ENCODE peak calls at places on chromosome 17, in eight cellular contexts. G is ascending aorta, R is AG04450, U is WERI-Rb-1, P is uterus, E is stomach, A is H1, H is fibroblast of lung. O is an unnamed sample. For H3K27me3, the result is how much of the 10 kb centered on the place peaks cover.

GRCh38 chr17:58105093-58105492 is 21.9 kb downstream of the DYNLL2 start:
- DNase-seq in G (no peak), P (no peak), R (no peak), E (no peak), H (no peak), U (no peak), A (no peak), O (no peak)

GRCh38 chr17:42553866-42554249 is 1.1 kb downstream of the HSD17B1 start:
- DNase-seq in R (no peak), G (no peak), P (no peak), H (no peak), A (no peak), E (peak), U (no peak), O (peak)

GRCh38 chr17:27339836-27340550 is 46.1 kb downstream of the WSB1 start:
- DNase-seq in A (no peak), U (no peak), R (no peak), E (no peak), G (no peak), P (no peak), H (no peak), O (no peak)

GRCh38 chr17:77465358-77466041 is 324.7 kb downstream of the SEC14L1 start:
- DNase-seq in G (no peak), H (peak), R (no peak), E (peak), A (no peak), U (no peak), P (no peak), O (peak)

GRCh38 chr17:42686520-42687137 is 4.3 kb downstream of the CNTNAP1 start:
- DNase-seq in E (no peak), G (no peak), R (no peak), A (no peak), U (no peak), H (no peak), P (no peak), O (no peak)

GRCh38 chr17:6455321-6455705 is 11.1 kb downstream of the PIMREG start:
- DNase-seq in A (no peak), E (peak), P (no peak), G (no peak), U (no peak), H (peak), R (no peak), O (no peak)

GRCh38 chr17:6437466-6437865 is 2.5 kb upstream of the AIPL1 start:
- DNase-seq in H (no peak), A (no peak), R (no peak), G (no peak), U (no peak), E (no peak), P (no peak), O (no peak)

GRCh38 chr17:40303009-40303657 is 5.8 kb upstream of the RARA start:
- DNase-seq in A (no peak), U (peak), E (peak), R (peak), P (peak), H (peak), G (peak), O (no peak)

GRCh38 chr17:83083368-83084201 is 4.2 kb downstream of the METRNL start:
- DNase-seq in H (peak), U (no peak), E (no peak), R (peak), G (no peak), A (peak), P (peak), O (no peak)

GRCh38 chr17:58427807-58428206 is 10.5 kb upstream of the RNF43 start:
- DNase-seq in H (no peak), R (no peak), E (no peak), G (no peak), P (no peak), A (no peak), U (no peak), O (no peak)

GRCh38 chr17:82226170-82226808 is 2.6 kb upstream of the SLC16A3 start:
- DNase-seq in H (no peak), U (no peak), A (no peak), R (no peak), P (peak), E (no peak), G (no peak), O (no peak)

GRCh38 chr17:19705771-19706770 is 10.3 kb downstream of the SLC47A2 start:
- DNase-seq in R (no peak), U (no peak), E (no peak), A (no peak), H (no peak), G (no peak), P (no peak), O (no peak)

GRCh38 chr17:41098476-41098875 is 534 bp upstream of the KRTAP4-8 start:
- DNase-seq in G (no peak), E (no peak), R (no peak), H (no peak), P (no peak), A (no peak), U (no peak), O (no peak)

GRCh38 chr17:34990921-34991365 is 10.6 kb downstream of the LIG3 start:
- DNase-seq in A (no peak), G (no peak), H (peak), E (peak), P (peak), R (no peak), U (no peak), O (no peak)

GRCh38 chr17:40323731-40324650 is 15.0 kb downstream of the RARA start:
- DNase-seq in R (no peak), G (peak), P (peak), E (no peak), U (no peak), A (no peak), H (peak), O (peak)

GRCh38 chr17:79528592-79529125 is 82.2 kb downstream of the RBFOX3 start:
- DNase-seq in A (no peak), H (no peak), R (no peak), G (no peak), P (no peak), E (no peak), U (no peak), O (no peak)

GRCh38 chr17:81364278-81365147 is 30.7 kb upstream of the BAHCC1 start:
- DNase-seq in G (no peak), P (no peak), H (no peak), R (no peak), U (no peak), A (no peak), E (no peak), O (no peak)

GRCh38 chr17:48819466-48819865 is 2.4 kb upstream of the TTLL6 start:
- DNase-seq in U (no peak), P (no peak), G (no peak), A (no peak), E (no peak), H (no peak), R (no peak), O (no peak)

GRCh38 chr17:5770556-5771270 is 186.4 kb upstream of the NLRP1 start:
- DNase-seq in G (no peak), P (no peak), R (no peak), E (no peak), A (no peak), H (no peak), U (no peak), O (no peak)

GRCh38 chr17:38868095-38868967 is 1.5 kb upstream of the LASP1 start:
- DNase-seq in G (peak), U (no peak), R (no peak), E (peak), A (no peak), H (peak), P (peak), O (peak)
- H3K27ac ChIP-seq in G (peak), U (no peak), R (peak), E (peak), A (no peak), H (peak), P (peak), O (peak)

GRCh38 chr17:73325527-73325842 is 13.7 kb upstream of the CDC42EP4 start:
- DNase-seq in P (peak), A (no peak), G (no peak), E (no peak), U (no peak), H (peak), R (no peak), O (peak)
- TF ChIP-seq CTCF in P (peak), A (no peak), G (no peak), E (no peak), U (no peak), H (peak), R (peak), O (no peak)

GRCh38 chr17:55663395-55663794 is 59.3 kb downstream of the TMEM100 start:
- DNase-seq in E (no peak), A (no peak), G (no peak), U (no peak), P (no peak), R (no peak), H (no peak), O (no peak)
- H3K27me3 ChIP-seq in E (under half), A (under half), G (under half), U (under half), P (under half), R (under half), H (under half), O (under half)

DNA sequence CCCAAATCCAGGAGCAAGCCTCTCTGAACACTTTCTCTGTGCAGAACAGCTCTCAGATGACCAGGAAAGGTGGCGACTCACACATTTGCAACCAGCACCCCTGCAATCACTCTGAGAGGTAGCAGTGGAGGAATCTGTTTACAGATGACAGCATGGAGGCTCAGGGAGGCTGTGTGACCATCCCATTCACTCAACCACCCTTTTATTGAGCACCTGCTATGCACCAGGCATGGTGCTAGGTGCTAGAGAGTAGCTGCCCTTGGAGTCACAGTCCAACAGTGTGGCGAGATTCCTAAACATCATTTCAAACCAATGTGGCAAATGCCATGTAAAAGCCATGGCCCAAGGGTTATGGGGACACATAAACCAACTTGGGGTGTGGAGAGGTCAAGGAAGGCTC is 1.5 kb upstream of the ITGB4 start:
- DNase-seq in P (no peak), U (no peak), G (no peak), R (no peak), A (no peak), E (no peak), H (no peak), O (no peak)
- H3K27ac ChIP-seq in P (no peak), U (no peak), G (no peak), R (no peak), A (no peak), E (peak), H (no peak), O (no peak)

DNA sequence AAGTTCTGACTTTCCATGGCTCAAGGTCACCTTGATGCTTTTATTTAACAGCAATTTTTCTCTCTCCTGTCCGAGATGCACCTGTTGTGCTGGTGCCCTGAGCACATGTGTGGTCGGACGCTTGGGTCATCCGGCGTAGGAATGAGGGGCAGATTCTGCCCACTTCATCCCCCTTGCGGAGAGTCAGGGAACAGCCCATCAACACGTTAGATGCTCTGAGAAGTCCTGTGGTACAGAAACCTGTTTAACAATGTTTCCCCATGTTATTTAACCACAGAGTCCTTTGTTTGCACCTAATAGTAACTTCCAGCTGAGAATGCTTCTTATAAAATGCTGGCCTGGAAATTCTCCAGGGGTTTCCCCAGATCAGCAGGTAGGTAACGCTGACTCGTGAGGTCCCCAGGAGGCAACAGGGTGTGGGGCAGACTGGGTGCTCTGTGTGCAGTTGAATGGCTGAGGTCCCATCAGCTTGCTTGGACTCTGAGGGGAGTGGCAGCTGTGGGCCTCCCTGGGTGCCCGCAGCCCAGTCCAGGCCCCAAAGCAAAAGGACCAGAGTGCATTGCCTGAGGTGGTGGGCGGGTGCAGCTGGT is 17.8 kb downstream of the DOC2B start:
- DNase-seq in H (no peak), E (no peak), U (no peak), P (no peak), A (no peak), G (no peak), R (no peak), O (no peak)
- TF ChIP-seq CTCF in H (no peak), E (no peak), U (no peak), P (no peak), A (peak), G (no peak), R (peak), O (no peak)

GRCh38 chr17:46950615-46950996 is 27.6 kb downstream of the GOSR2 start:
- DNase-seq in G (no peak), P (no peak), R (no peak), E (no peak), H (no peak), A (no peak), U (no peak), O (no peak)
- H3K27me3 ChIP-seq in G (under half), P (under half), R (under half), E (under half), H (under half), A (under half), U (under half), O (under half)

DNA sequence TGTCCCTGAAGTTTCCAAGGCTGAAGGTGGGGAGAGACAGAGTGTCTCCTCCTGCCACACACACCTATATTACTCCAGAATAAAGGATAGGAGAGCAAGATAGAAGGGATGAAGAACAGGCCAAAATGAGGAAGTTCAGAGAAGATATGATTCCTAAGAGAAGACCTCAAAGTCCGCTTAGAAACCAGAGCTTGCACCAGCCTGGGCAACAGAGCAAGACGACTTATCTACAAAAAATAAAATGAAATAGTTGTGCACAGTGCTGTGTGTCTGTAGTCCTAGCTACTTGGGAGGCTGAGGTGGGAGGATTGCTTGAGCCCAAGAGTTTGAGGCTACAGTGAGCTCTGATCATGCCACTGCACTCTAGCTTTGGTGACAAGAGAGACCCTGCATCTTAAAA is 128.2 kb downstream of the HS3ST3B1 start:
- DNase-seq in U (no peak), A (no peak), P (no peak), H (no peak), R (no peak), G (no peak), E (no peak), O (no peak)
- H3K27ac ChIP-seq in U (no peak), A (no peak), P (no peak), H (no peak), R (no peak), G (no peak), E (no peak), O (no peak)

GRCh38 chr17:60229189-60229802 is 79.5 kb downstream of the CA4 start:
- DNase-seq in R (no peak), H (peak), A (no peak), U (no peak), G (no peak), E (no peak), P (no peak), O (no peak)
- TF ChIP-seq CTCF in R (no peak), H (no peak), A (no peak), U (no peak), G (no peak), E (no peak), P (no peak), O (no peak)